ENCODE peak calls at places on chromosomes 6 and 20, in nine cellular contexts. E is ascending aorta, G is cardiac muscle cell, C is esophagus squamous epithelium, U is psoas muscle, T is transverse colon, Q is BE2C, H is heart left ventricle, O is ovary. S is an unnamed sample. For H3K4me1, the result is how much of the 10 kb centered on the place peaks cover.

GRCh38 chr6:29953001-29953436 is 10.7 kb downstream of the HLA-A start:
- DNase-seq in E (no peak), G (peak), C (no peak), U (no peak), T (no peak), Q (no peak), H (peak), O (no peak), S (no peak)

GRCh38 chr20:17936791-17937687 is 31.6 kb downstream of the SNX5 start:
- DNase-seq in E (no peak), G (peak), C (no peak), U (peak), T (peak), Q (no peak), H (peak), O (peak), S (no peak)

GRCh38 chr6:73131706-73132105 is 93.6 kb downstream of the KHDC1L start:
- DNase-seq in E (no peak), G (peak), C (no peak), U (no peak), T (no peak), Q (no peak), H (no peak), O (no peak), S (no peak)

GRCh38 chr6:157530126-157530525 is 149.1 kb downstream of the ZDHHC14 start:
- DNase-seq in E (no peak), G (no peak), C (no peak), U (no peak), T (no peak), Q (no peak), H (no peak), O (no peak), S (no peak)

GRCh38 chr20:47741669-47742345 is 43.5 kb downstream of the SULF2 start:
- DNase-seq in E (no peak), G (no peak), C (no peak), U (no peak), T (no peak), Q (no peak), H (no peak), O (no peak), S (no peak)

GRCh38 chr6:4644962-4645361 is 131.2 kb upstream of the CDYL start:
- DNase-seq in E (no peak), G (no peak), C (no peak), U (no peak), T (peak), Q (no peak), H (no peak), O (no peak), S (peak)

GRCh38 chr6:152484806-152485205 is 152.4 kb downstream of the SYNE1 start:
- DNase-seq in E (no peak), G (no peak), C (no peak), U (no peak), T (no peak), Q (no peak), H (no peak), O (no peak), S (no peak)

GRCh38 chr6:93675856-93676255 is 256.5 kb upstream of the EPHA7 start:
- DNase-seq in E (no peak), G (no peak), C (no peak), U (no peak), T (no peak), Q (no peak), H (no peak), O (no peak), S (no peak)

GRCh38 chr6:130282234-130282995 is 59.7 kb upstream of the SAMD3 start:
- DNase-seq in E (no peak), G (peak), C (no peak), U (no peak), T (no peak), Q (no peak), H (no peak), O (no peak), S (no peak)

GRCh38 chr6:72286911-72287311 is 335.0 kb upstream of the KCNQ5 start:
- DNase-seq in E (no peak), G (no peak), C (no peak), U (no peak), T (no peak), Q (no peak), H (no peak), O (no peak), S (no peak)

GRCh38 chr6:100078509-100078908 is 84.5 kb upstream of the MCHR2 start:
- DNase-seq in E (no peak), G (peak), C (no peak), U (peak), T (no peak), Q (peak), H (no peak), O (no peak), S (peak)

GRCh38 chr6:7085911-7086310 is 21.9 kb upstream of the RREB1 start:
- DNase-seq in E (no peak), G (peak), C (no peak), U (peak), T (peak), Q (peak), H (peak), O (peak), S (no peak)

GRCh38 chr6:28490191-28490890 is 25.3 kb downstream of the GPX6 start:
- DNase-seq in E (no peak), G (no peak), C (no peak), U (no peak), T (no peak), Q (no peak), H (no peak), O (peak), S (no peak)

GRCh38 chr20:6562111-6562510 is 205.4 kb upstream of the BMP2 start:
- DNase-seq in E (no peak), G (no peak), C (no peak), U (no peak), T (no peak), Q (no peak), H (no peak), O (no peak), S (no peak)

GRCh38 chr6:12348530-12349511 is 58.7 kb downstream of the EDN1 start:
- DNase-seq in E (no peak), G (no peak), C (no peak), U (no peak), T (peak), Q (no peak), H (no peak), O (no peak), S (peak)

GRCh38 chr6:106486236-106486635 is 125.7 kb downstream of the CRYBG1 start:
- DNase-seq in E (no peak), G (no peak), C (no peak), U (no peak), T (no peak), Q (no peak), H (no peak), O (no peak), S (no peak)

GRCh38 chr6:13908955-13909381 is 15.8 kb upstream of the RNF182 start:
- DNase-seq in E (no peak), G (peak), C (no peak), U (no peak), T (peak), Q (peak), H (no peak), O (peak), S (peak)

GRCh38 chr6:159819932-159820640 is 20.0 kb downstream of the PNLDC1 start:
- DNase-seq in E (no peak), G (no peak), C (no peak), U (no peak), T (no peak), Q (no peak), H (no peak), O (no peak), S (no peak)

GRCh38 chr6:63509652-63510352 is 62.5 kb upstream of the LOC128125822 start:
- DNase-seq in E (no peak), G (no peak), C (no peak), U (peak), T (peak), Q (no peak), H (peak), O (peak), S (peak)
- TF ChIP-seq CTCF in E (no peak), G (no peak), C (no peak), U (no peak), T (no peak), Q (no peak), H (no peak), O (no peak), S (no peak)

DNA sequence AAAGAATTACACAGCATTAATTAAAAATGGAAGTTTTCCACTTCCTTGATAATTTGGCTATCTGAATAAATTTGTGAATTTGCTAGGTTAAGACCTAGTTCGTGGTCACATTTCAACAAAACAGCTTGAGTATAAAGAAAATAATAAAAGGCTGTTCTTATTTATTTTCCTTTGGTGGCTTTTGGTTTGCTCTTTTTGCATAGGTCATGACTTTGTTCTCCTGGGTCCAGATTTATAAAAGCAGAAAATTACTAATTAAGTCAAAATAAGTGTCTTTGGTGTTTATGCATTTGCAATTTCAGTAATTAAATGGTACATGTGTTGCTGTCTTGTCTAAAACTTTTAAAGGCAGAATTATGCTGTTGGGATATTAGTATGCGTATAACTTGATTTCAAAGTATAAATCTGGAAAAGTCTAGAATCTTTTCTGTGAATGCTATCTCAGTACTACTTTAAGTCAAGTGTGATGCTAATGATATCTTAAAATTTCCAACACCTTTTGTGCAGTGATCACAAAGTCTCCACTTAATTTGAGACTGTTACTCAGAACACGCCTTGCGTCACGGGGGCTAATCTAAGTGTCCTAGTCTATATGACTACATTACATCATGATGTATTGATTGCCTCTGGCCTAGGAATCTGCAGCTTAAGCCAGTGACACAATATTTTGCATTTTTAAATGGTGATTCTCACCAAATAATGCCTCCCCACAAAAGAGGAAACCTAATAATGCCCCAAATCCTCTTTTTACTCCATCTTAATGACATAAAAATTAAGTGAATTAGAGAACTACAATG is 41.0 kb downstream of the GNAS start:
- DNase-seq in E (no peak), G (no peak), C (no peak), U (no peak), T (no peak), Q (no peak), H (no peak), O (no peak), S (peak)
- H3K4me1 ChIP-seq in E (under half), G (under half), C (half or more), U (half or more), T (half or more), Q (under half), H (half or more), O (under half), S (under half)

DNA sequence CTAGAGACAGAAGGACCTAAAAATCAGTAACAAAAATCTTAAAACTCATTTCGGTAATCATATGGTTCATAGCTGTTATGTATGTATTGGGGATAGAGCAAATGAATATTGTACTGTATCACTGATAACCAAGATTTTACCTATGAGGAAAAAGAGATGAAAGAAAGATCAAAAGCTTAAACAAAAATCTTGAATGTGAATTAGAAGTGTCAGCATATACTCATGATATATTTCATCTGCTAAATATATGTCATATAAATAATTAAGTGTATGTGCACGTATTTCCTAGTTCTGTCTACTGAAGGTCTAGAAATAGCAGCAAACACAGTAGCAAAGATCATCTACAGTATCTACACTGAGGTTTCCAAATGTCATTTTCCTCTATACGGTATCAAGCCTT is 299.8 kb downstream of the BTBD9 start:
- DNase-seq in E (no peak), G (no peak), C (no peak), U (no peak), T (no peak), Q (no peak), H (no peak), O (no peak), S (no peak)
- TF ChIP-seq CTCF in E (no peak), G (no peak), C (no peak), U (no peak), T (no peak), Q (no peak), H (no peak), O (no peak), S (no peak)

GRCh38 chr6:163723759-163724158 is 309.2 kb downstream of the QKI start:
- DNase-seq in E (no peak), G (no peak), C (no peak), U (no peak), T (no peak), Q (no peak), H (no peak), O (no peak), S (no peak)
- H3K4me1 ChIP-seq in E (under half), G (under half), C (under half), U (under half), T (under half), Q (under half), H (under half), O (under half), S (under half)

DNA sequence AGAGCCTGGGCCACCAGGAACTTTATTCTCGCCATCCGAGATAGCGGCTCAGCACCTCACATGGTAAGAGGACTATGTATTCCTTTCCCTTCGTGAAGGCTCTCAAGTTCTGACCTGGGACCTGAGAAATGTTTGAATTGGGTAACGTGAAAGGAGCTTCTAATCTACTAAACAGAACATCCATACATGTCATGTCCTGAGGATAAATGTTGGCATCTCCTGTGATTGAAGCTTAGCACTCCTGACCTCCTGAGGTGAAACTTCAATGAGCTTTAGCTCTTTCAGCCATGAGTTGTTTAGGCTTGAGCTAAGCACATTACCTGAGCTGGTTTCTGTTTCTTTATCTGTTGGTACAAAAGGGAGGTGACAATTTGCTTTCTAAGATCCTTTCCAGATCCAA is 280.9 kb downstream of the PACRG start:
- DNase-seq in E (no peak), G (no peak), C (no peak), U (no peak), T (no peak), Q (no peak), H (no peak), O (no peak), S (no peak)
- TF ChIP-seq CTCF in E (no peak), G (no peak), C (no peak), U (no peak), T (no peak), Q (no peak), H (no peak), O (no peak), S (no peak)

GRCh38 chr20:34907616-34908469 is 31.4 kb downstream of the ACSS2 start:
- DNase-seq in E (no peak), G (peak), C (no peak), U (peak), T (peak), Q (peak), H (peak), O (peak), S (no peak)
- H3K4me1 ChIP-seq in E (under half), G (under half), C (under half), U (under half), T (under half), Q (under half), H (under half), O (under half), S (under half)

GRCh38 chr20:54122681-54123586 is 50.9 kb downstream of the CYP24A1 start:
- DNase-seq in E (no peak), G (no peak), C (no peak), U (no peak), T (no peak), Q (no peak), H (no peak), O (no peak), S (no peak)
- TF ChIP-seq CTCF in E (no peak), G (no peak), C (no peak), U (no peak), T (no peak), Q (no peak), H (no peak), O (no peak), S (no peak)

GRCh38 chr6:163200299-163201093 is 214.0 kb upstream of the QKI start:
- DNase-seq in E (no peak), G (no peak), C (no peak), U (no peak), T (no peak), Q (no peak), H (no peak), O (no peak), S (no peak)
- H3K4me1 ChIP-seq in E (under half), G (under half), C (under half), U (under half), T (under half), Q (under half), H (under half), O (under half), S (under half)